ENCODE peak calls at places on chromosomes 2 and 18, in ten cellular contexts. L, S, P, D, H, A, I, N, K and B are unnamed samples.

GRCh38 chr18:3566851-3567250 is 116.9 kb downstream of the TGIF1 start:
- DNase-seq in L (no peak), S (no peak), P (no peak), D (no peak), H (no peak), A (no peak), I (no peak), N (no peak), K (no peak), B (no peak)

GRCh38 chr2:241788572-241788971 is 11.9 kb downstream of the GAL3ST2 start:
- DNase-seq in L (no peak), S (no peak), P (no peak), D (no peak), H (no peak), A (peak), I (no peak), N (peak), K (no peak), B (peak)

GRCh38 chr2:232508246-232508645 is 11.9 kb upstream of the PRSS56 start:
- DNase-seq in L (no peak), S (no peak), P (no peak), D (no peak), H (no peak), A (no peak), I (no peak), N (no peak), K (no peak), B (no peak)

GRCh38 chr2:24123212-24124002 is at the start of the genes FAM228B and PFN4:
- DNase-seq in L (peak), S (peak), P (peak), D (peak), H (peak), A (peak), I (peak), N (peak), K (peak), B (peak)

GRCh38 chr2:238139141-238139840 is 823 bp downstream of the KLHL30 start:
- DNase-seq in L (peak), S (no peak), P (no peak), D (no peak), H (no peak), A (no peak), I (no peak), N (no peak), K (no peak), B (no peak)

GRCh38 chr18:46134920-46135675 is 30.9 kb downstream of the HAUS1 start:
- DNase-seq in L (peak), S (no peak), P (no peak), D (no peak), H (no peak), A (no peak), I (no peak), N (no peak), K (no peak), B (no peak)

GRCh38 chr2:198973785-198974184 is 484.0 kb downstream of the SATB2 start:
- DNase-seq in L (no peak), S (no peak), P (no peak), D (no peak), H (no peak), A (no peak), I (no peak), N (no peak), K (no peak), B (no peak)

GRCh38 chr2:41414486-41415230 is 633.2 kb upstream of the PKDCC start:
- DNase-seq in L (no peak), S (peak), P (peak), D (peak), H (peak), A (peak), I (peak), N (no peak), K (peak), B (no peak)

GRCh38 chr2:130328710-130329109 is 14.0 kb upstream of the IMP4 start:
- DNase-seq in L (no peak), S (peak), P (no peak), D (no peak), H (no peak), A (no peak), I (peak), N (no peak), K (no peak), B (no peak)

GRCh38 chr18:48342588-48342987 is 66.6 kb downstream of the ZBTB7C start:
- DNase-seq in L (no peak), S (no peak), P (no peak), D (no peak), H (no peak), A (no peak), I (no peak), N (no peak), K (no peak), B (no peak)

GRCh38 chr18:32454667-32455066 is 16.0 kb downstream of the GAREM1 start:
- DNase-seq in L (no peak), S (no peak), P (no peak), D (no peak), H (peak), A (no peak), I (no peak), N (no peak), K (no peak), B (no peak)

GRCh38 chr18:9333441-9334350 is 877 bp upstream of the TWSG1 start:
- DNase-seq in L (peak), S (no peak), P (no peak), D (peak), H (no peak), A (no peak), I (no peak), N (no peak), K (no peak), B (no peak)

GRCh38 chr2:223929575-223930001 is 15.5 kb downstream of the WDFY1 start:
- DNase-seq in L (no peak), S (no peak), P (no peak), D (no peak), H (no peak), A (no peak), I (no peak), N (no peak), K (no peak), B (no peak)

GRCh38 chr2:133591164-133591563 is 22.9 kb upstream of the NCKAP5 start:
- DNase-seq in L (peak), S (peak), P (no peak), D (peak), H (no peak), A (no peak), I (peak), N (no peak), K (no peak), B (no peak)

GRCh38 chr18:59908790-59909189 is 9.0 kb downstream of the PMAIP1 start:
- DNase-seq in L (no peak), S (no peak), P (no peak), D (no peak), H (peak), A (no peak), I (peak), N (no peak), K (no peak), B (no peak)

GRCh38 chr18:59905686-59906091 is 5.9 kb downstream of the PMAIP1 start:
- DNase-seq in L (no peak), S (no peak), P (no peak), D (no peak), H (no peak), A (no peak), I (no peak), N (no peak), K (no peak), B (no peak)

GRCh38 chr18:59906203-59906602 is 6.4 kb downstream of the PMAIP1 start:
- DNase-seq in L (no peak), S (no peak), P (no peak), D (no peak), H (no peak), A (no peak), I (no peak), N (no peak), K (no peak), B (no peak)

GRCh38 chr18:59907660-59908059 is 7.9 kb downstream of the PMAIP1 start:
- DNase-seq in L (no peak), S (no peak), P (no peak), D (no peak), H (no peak), A (no peak), I (no peak), N (no peak), K (no peak), B (no peak)

GRCh38 chr18:59907172-59907571 is 7.4 kb downstream of the PMAIP1 start:
- DNase-seq in L (no peak), S (peak), P (no peak), D (no peak), H (peak), A (no peak), I (no peak), N (no peak), K (no peak), B (no peak)
- H3K4me3 ChIP-seq in L (no peak), S (no peak), P (no peak), D (no peak), H (no peak), A (peak), I (no peak), N (no peak), K (no peak), B (no peak)

DNA sequence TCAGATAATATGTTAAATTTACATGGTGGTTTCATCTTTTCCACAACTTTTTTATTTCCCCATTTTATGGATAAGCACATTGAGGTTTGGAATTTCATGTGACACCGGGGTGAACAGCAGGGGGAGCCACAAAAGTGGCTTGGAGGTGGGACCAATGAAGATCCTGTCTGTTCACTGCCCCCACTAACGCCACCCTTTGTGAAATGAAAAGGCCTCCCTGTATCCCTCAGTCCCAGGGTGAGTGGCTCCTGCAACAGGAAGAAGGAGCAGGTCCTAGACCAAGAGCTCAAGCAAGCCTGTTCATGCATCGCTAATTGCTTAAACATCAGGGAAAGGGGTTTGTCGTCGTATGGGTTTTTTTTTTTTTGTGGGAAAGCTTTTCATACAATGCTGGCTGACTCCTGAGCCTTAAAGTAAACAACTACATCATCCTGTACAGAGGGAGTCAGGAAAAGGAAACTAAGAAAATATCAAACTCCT is 267.8 kb upstream of the EPAS1 start:
- DNase-seq in L (no peak), S (peak), P (peak), D (peak), H (peak), A (no peak), I (peak), N (no peak), K (no peak), B (no peak)
- TF ChIP-seq CTCF in L (no peak), S (no peak), P (peak), D (peak), H (peak), A (peak), I (peak), N (no peak), K (peak), B (peak)

GRCh38 chr2:182444170-182444569 is 17.3 kb upstream of the PDE1A start:
- DNase-seq in L (no peak), S (no peak), P (no peak), D (no peak), H (no peak), A (no peak), I (no peak), N (no peak), K (no peak), B (no peak)
- H3K4me3 ChIP-seq in L (no peak), S (no peak), P (no peak), D (no peak), H (no peak), A (no peak), I (no peak), N (no peak), K (no peak), B (no peak)

DNA sequence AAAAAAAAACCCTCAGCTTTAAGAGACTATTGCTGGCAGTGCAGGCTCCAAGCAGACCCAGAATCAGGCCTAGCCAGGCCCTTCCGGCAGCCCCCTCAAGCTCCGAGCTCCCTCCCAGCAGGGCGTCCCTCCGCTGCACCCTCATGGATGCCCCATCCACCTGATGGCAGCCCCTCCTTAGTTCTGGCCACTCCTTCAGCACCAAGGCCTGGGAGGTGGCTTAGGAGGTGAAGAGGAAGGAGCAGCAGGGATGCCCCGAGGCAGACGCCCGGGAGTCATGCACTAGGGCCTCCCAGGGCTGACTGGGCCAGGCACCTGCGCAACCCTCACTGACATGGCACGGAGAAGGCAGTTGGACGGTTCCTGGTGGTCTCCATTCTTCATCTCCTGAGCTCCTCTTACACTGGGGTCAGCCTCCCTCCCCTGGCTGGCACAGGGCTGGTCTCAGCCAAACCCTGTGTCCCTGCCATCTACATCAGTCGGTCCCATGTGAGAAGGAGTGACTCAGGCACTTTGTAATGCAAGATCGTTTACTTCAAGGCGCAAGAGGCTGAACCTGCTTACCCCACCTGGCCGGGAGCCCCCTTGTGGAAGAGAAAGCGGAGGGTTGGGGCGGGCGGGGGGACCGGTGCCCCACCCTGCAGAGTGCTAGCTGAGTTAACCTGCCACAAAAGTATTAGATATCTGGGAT is 53.5 kb upstream of the ID2 start:
- DNase-seq in L (peak), S (no peak), P (peak), D (no peak), H (no peak), A (no peak), I (no peak), N (peak), K (no peak), B (no peak)
- TF ChIP-seq CTCF in L (no peak), S (no peak), P (peak), D (no peak), H (no peak), A (peak), I (no peak), N (no peak), K (no peak), B (peak)